ENCODE peak calls at places on chromosome 14, in ten cellular contexts. T, L, Y, X, N, Z, E, P, R and W are unnamed samples.

GRCh38 chr14:81710232-81710845 is 176.7 kb upstream of the SEL1L start:
- DNase-seq in E (peak), P (no peak), T (peak), N (peak), Z (no peak), R (peak), Y (no peak), X (no peak), L (no peak), W (peak)

GRCh38 chr14:100903672-100904185 is at the start of gene RTL1:
- DNase-seq in N (no peak), R (no peak), Y (no peak), E (no peak), P (no peak), X (no peak), L (no peak), Z (no peak), T (no peak), W (no peak)

GRCh38 chr14:106308839-106309389 is 782.5 kb downstream of the TMEM121 start:
- DNase-seq in Z (peak), L (no peak), N (no peak), P (no peak), R (peak), X (peak), Y (no peak), E (no peak), T (peak), W (peak)

GRCh38 chr14:98411154-98411553 is 860.8 kb downstream of the BCL11B start:
- DNase-seq in X (no peak), N (no peak), T (no peak), E (no peak), Y (no peak), P (no peak), R (no peak), Z (no peak), L (no peak), W (no peak)

GRCh38 chr14:64193821-64194220 is 100.3 kb downstream of the ESR2 start:
- DNase-seq in N (no peak), X (no peak), R (peak), Y (no peak), E (no peak), Z (no peak), T (no peak), L (no peak), P (no peak), W (peak)

GRCh38 chr14:54570651-54571415 is 3.9 kb downstream of the SAMD4A start:
- DNase-seq in L (peak), Y (no peak), R (no peak), X (no peak), E (peak), P (no peak), T (no peak), N (no peak), Z (no peak), W (peak)

GRCh38 chr14:32205984-32206383 is 2.9 kb upstream of the RNU6-8 start:
- DNase-seq in P (no peak), T (no peak), R (no peak), Y (no peak), N (no peak), E (no peak), L (no peak), Z (no peak), X (no peak), W (peak)

GRCh38 chr14:99781853-99782610 is 11.2 kb upstream of the EML1 start:
- DNase-seq in X (no peak), E (no peak), Y (no peak), Z (no peak), T (no peak), P (no peak), L (no peak), R (no peak), N (no peak), W (no peak)

GRCh38 chr14:69957986-69958385 is 78.8 kb downstream of the SMOC1 start:
- DNase-seq in L (no peak), Y (no peak), P (no peak), Z (no peak), E (no peak), R (no peak), X (no peak), N (no peak), T (no peak), W (no peak)

GRCh38 chr14:24063263-24063836 is 8.0 kb upstream of the CPNE6 start:
- DNase-seq in R (no peak), Z (no peak), X (no peak), Y (no peak), L (no peak), E (no peak), N (no peak), T (no peak), P (no peak), W (no peak)

GRCh38 chr14:74601982-74602381 is 10.1 kb downstream of the LTBP2 start:
- DNase-seq in Y (no peak), N (no peak), Z (no peak), R (no peak), E (no peak), T (no peak), P (no peak), L (no peak), X (no peak), W (no peak)

GRCh38 chr14:60485600-60486251 is at the start of gene C14orf39:
- DNase-seq in P (no peak), T (peak), Z (no peak), X (no peak), Y (no peak), R (peak), L (peak), E (peak), N (no peak), W (no peak)

GRCh38 chr14:98242903-98243302 is 1029.1 kb downstream of the BCL11B start:
- DNase-seq in R (no peak), Y (no peak), X (no peak), T (no peak), P (no peak), E (no peak), Z (no peak), N (no peak), L (no peak), W (no peak)

GRCh38 chr14:44567997-44568396 is 60.9 kb upstream of the FSCB start:
- DNase-seq in R (no peak), Y (no peak), P (no peak), Z (no peak), E (no peak), N (no peak), L (no peak), T (no peak), X (no peak), W (no peak)

GRCh38 chr14:105063041-105063440 is 2.2 kb downstream of the GPR132 start:
- DNase-seq in X (no peak), Z (no peak), Y (no peak), T (no peak), E (no peak), P (no peak), N (no peak), L (no peak), R (no peak), W (no peak)